ENCODE peak calls at places on chromosomes 5 and 9, in four cellular contexts. G, M, D and B are unnamed samples.

GRCh38 chr9:79768199-79768598 is 196.4 kb downstream of the TLE4 start:
- DNase-seq in G (no peak), M (no peak), D (no peak), B (no peak)

GRCh38 chr9:78278177-78278777 is 18.6 kb upstream of the PSAT1 start:
- DNase-seq in M (no peak), D (no peak), G (no peak), B (peak)

GRCh38 chr9:113566712-113567071 is 103.2 kb downstream of the RGS3 start:
- DNase-seq in D (no peak), G (no peak), M (no peak), B (no peak)

GRCh38 chr9:135036861-135037465 is 50.5 kb upstream of the OLFM1 start:
- DNase-seq in G (no peak), D (no peak), M (no peak), B (no peak)

GRCh38 chr9:35835216-35835604 is 6.2 kb downstream of the TMEM8B start:
- DNase-seq in M (no peak), D (no peak), G (no peak), B (no peak)

GRCh38 chr9:109163194-109163593 is 3.9 kb downstream of the FRRS1L start:
- DNase-seq in G (no peak), D (no peak), M (no peak), B (no peak)

GRCh38 chr5:99030871-99031440 is 102.1 kb upstream of the CHD1 start:
- DNase-seq in M (no peak), G (no peak), D (no peak), B (no peak)

GRCh38 chr5:84634256-84634655 is 249.6 kb upstream of the EDIL3 start:
- DNase-seq in G (no peak), M (no peak), D (no peak), B (no peak)

GRCh38 chr5:5179079-5179478 is 38.9 kb downstream of the ADAMTS16 start:
- DNase-seq in D (peak), M (no peak), G (no peak), B (no peak)

GRCh38 chr9:123248630-123249029 is 19.8 kb downstream of the STRBP start:
- DNase-seq in G (no peak), D (no peak), M (no peak), B (no peak)

GRCh38 chr5:107781451-107781850 is 110.7 kb upstream of the EFNA5 start:
- DNase-seq in M (no peak), D (no peak), G (no peak), B (no peak)

GRCh38 chr5:165393839-165394238 is 1888.4 kb downstream of the MAT2B start:
- DNase-seq in G (no peak), M (no peak), D (no peak), B (peak)

GRCh38 chr5:143664623-143665022 is 147.3 kb upstream of the HMHB1 start:
- DNase-seq in M (no peak), D (no peak), G (no peak), B (no peak)

GRCh38 chr5:148732692-148733091 is 78.4 kb upstream of the HTR4 start:
- DNase-seq in M (no peak), D (no peak), G (no peak), B (no peak)

GRCh38 chr5:163360681-163361080 is 76.7 kb upstream of the CCNG1 start:
- DNase-seq in G (no peak), M (no peak), D (no peak), B (no peak)

GRCh38 chr5:16578474-16578883 is 38.3 kb downstream of the RETREG1 start:
- DNase-seq in G (no peak), D (no peak), M (no peak), B (no peak)

GRCh38 chr9:130912932-130913598 is 16.5 kb upstream of the QRFP start:
- DNase-seq in D (no peak), G (no peak), M (peak), B (no peak)

GRCh38 chr5:181260720-181261319 is at the start of gene TRIM52:
- DNase-seq in M (peak), G (peak), D (peak), B (peak)

GRCh38 chr5:125349432-125349831 is 603.0 kb upstream of the ZNF608 start:
- DNase-seq in D (no peak), M (no peak), G (no peak), B (no peak)

GRCh38 chr9:121779381-121780117 is 128.1 kb downstream of the DAB2IP start:
- DNase-seq in G (peak), M (peak), D (no peak), B (no peak)

GRCh38 chr9:122192261-122192875 is 32.7 kb downstream of the MORN5 start:
- DNase-seq in M (no peak), G (no peak), D (peak), B (peak)

GRCh38 chr9:75589497-75589896 is 301.0 kb upstream of the PCSK5 start:
- DNase-seq in M (no peak), G (no peak), D (no peak), B (no peak)
- TF ChIP-seq MYC in M (no peak), G (no peak), D (no peak), B (no peak)

GRCh38 chr5:58188287-58188651 is 271.6 kb downstream of the PLK2 start:
- DNase-seq in D (peak), G (no peak), M (peak), B (no peak)

GRCh38 chr5:58187473-58188286 is 272.2 kb downstream of the PLK2 start:
- DNase-seq in G (no peak), D (peak), M (no peak), B (no peak)

GRCh38 chr5:58185397-58186195 is 274.3 kb downstream of the PLK2 start:
- DNase-seq in D (peak), G (no peak), M (no peak), B (no peak)

DNA sequence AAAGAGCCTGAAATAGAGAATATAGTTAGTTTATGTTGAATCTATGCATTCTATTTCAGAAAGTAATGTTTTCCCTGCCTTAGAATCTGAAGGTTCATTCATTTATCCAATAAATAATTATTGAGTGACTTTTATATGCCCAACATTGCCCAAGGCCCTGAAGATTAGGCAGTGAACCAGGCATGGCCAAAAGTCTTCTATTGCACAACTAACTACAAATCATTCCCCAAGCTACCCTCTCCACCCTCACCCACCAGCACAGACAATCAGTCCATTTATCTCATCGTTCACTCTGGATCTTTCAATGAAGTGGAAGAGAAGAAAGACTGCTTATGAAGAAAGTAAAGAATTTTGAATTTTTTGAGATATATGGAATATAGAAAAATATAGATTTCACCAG is 268.4 kb downstream of the PLK2 start:
- DNase-seq in D (no peak), M (no peak), G (no peak), B (no peak)
- H3K4me3 ChIP-seq in D (no peak), M (no peak), G (no peak), B (no peak)

GRCh38 chr5:14164764-14165163 is 21.6 kb downstream of the TRIO start:
- DNase-seq in D (no peak), M (no peak), G (no peak), B (no peak)
- TF ChIP-seq MYC in D (no peak), M (no peak), G (no peak), B (no peak)

GRCh38 chr9:119370816-119371215 is 1.6 kb upstream of the BRINP1 start:
- DNase-seq in D (peak), G (no peak), M (no peak), B (peak)

GRCh38 chr9:119366909-119367690 is 2.1 kb downstream of the BRINP1 start:
- DNase-seq in M (no peak), D (no peak), G (no peak), B (no peak)

GRCh38 chr9:119368681-119369581 is at the start of gene BRINP1:
- DNase-seq in M (no peak), D (peak), G (no peak), B (no peak)

GRCh38 chr9:119369670-119370366 is 583 bp upstream of the BRINP1 start:
- DNase-seq in G (no peak), D (no peak), M (no peak), B (no peak)

GRCh38 chr9:119368179-119368578 is 1.1 kb downstream of the BRINP1 start:
- DNase-seq in D (no peak), G (no peak), M (no peak), B (no peak)
- H3K4me3 ChIP-seq in D (peak), G (no peak), M (no peak), B (no peak)

GRCh38 chr9:101487443-101487855 is 46.2 kb upstream of the RNF20 start:
- DNase-seq in M (no peak), D (no peak), G (no peak), B (no peak)
- TF ChIP-seq MYC in M (no peak), D (no peak), G (no peak), B (no peak)

DNA sequence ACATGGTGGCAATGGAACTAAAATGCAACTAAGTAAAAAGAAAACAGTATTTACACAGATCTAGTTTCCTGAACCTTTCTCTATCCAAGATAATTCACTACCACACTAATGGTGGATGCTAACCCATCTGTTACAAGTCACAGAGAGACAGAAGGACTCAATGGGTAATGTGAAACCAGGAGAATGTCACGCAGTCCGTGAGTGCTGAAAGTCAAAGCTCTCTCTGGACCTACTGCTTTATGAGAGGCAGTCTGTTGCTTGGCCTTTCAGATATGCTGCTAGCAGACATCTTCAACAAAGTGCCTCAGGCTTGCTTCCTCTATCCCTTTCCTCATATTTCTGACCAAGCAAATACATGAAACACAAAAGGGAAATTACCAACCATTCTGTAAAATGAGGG is 69.0 kb upstream of the GLRX start:
- DNase-seq in D (no peak), G (no peak), M (no peak), B (no peak)
- H3K4me3 ChIP-seq in D (no peak), G (no peak), M (no peak), B (no peak)

GRCh38 chr5:38413696-38414095 is 142.8 kb downstream of the LIFR start:
- DNase-seq in G (no peak), M (no peak), D (no peak), B (no peak)
- TF ChIP-seq MYC in G (no peak), M (no peak), D (no peak), B (no peak)

GRCh38 chr9:132141364-132141947 is 20.4 kb upstream of the NTNG2 start:
- DNase-seq in G (no peak), M (no peak), D (no peak), B (no peak)
- H3K4me3 ChIP-seq in G (no peak), M (no peak), D (no peak), B (no peak)

DNA sequence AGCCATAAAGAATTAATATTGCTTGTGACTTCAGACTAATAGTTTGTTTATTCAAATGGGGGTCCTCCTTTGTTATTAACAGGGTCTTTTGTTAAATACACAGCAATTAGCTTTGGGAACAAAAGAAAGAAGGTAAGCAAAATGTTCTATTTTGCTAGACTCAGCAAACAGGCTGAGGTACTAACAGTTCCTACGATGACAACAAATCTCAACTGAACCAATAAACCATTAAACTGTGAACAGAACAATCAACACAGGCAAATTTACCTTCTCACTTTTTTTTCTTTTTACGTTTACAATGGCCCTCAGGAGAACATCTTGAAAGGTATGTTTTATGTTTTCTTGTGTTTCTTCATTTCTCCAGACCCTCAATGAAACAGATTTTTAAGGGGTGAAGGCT is 207.2 kb downstream of the NFIB start:
- DNase-seq in M (no peak), D (no peak), G (no peak), B (no peak)
- TF ChIP-seq MYC in M (no peak), D (no peak), G (no peak), B (no peak)

GRCh38 chr5:168753691-168754254 is 174.6 kb upstream of the PANK3 start:
- DNase-seq in D (no peak), M (no peak), G (no peak), B (no peak)
- H3K4me3 ChIP-seq in D (no peak), M (no peak), G (no peak), B (no peak)